ENCODE peak calls at places on chromosomes 7 and 10, in six cellular contexts. U, D, H, V, N and X are unnamed samples.

GRCh38 chr10:30968711-30969110 is 63.0 kb downstream of the ZNF438 start:
- DNase-seq in N (no peak), H (no peak), D (no peak), U (no peak), V (no peak), X (no peak)

GRCh38 chr7:102208826-102209225 is 77.8 kb upstream of the SH2B2 start:
- DNase-seq in H (no peak), V (no peak), U (no peak), D (no peak), N (no peak), X (no peak)

GRCh38 chr7:83014546-83014945 is 148.1 kb downstream of the PCLO start:
- DNase-seq in H (no peak), U (no peak), D (no peak), V (no peak), N (no peak), X (no peak)

GRCh38 chr10:6465437-6465836 is 114.6 kb downstream of the PRKCQ start:
- DNase-seq in U (no peak), N (no peak), D (no peak), V (no peak), H (no peak), X (no peak)

GRCh38 chr10:108439397-108439796 is 1274.9 kb upstream of the SORCS1 start:
- DNase-seq in D (no peak), N (no peak), V (no peak), U (no peak), H (no peak), X (no peak)

GRCh38 chr7:55070839-55071238 is 52.0 kb downstream of the EGFR start:
- DNase-seq in V (no peak), N (no peak), U (no peak), H (no peak), D (no peak), X (no peak)

GRCh38 chr10:124033887-124034218 is 59.5 kb downstream of the CHST15 start:
- DNase-seq in V (no peak), U (peak; percentile 38), N (no peak), D (no peak), H (peak; percentile 81), X (no peak)

GRCh38 chr10:70274643-70275042 is 9.2 kb downstream of the NPFFR1 start:
- DNase-seq in D (peak; percentile 44), N (no peak), H (no peak), U (no peak), V (no peak), X (no peak)

GRCh38 chr10:98223874-98224273 is 44.1 kb downstream of the LOXL4 start:
- DNase-seq in N (no peak), D (no peak), H (no peak), V (no peak), U (no peak), X (no peak)

GRCh38 chr7:36291387-36292316 is 98.0 kb upstream of the ANLN start:
- DNase-seq in H (peak; percentile 93), V (peak; percentile 96), D (peak; percentile 89), N (peak; percentile 87), U (peak; percentile 87), X (peak; percentile 49)

GRCh38 chr10:26554246-26554645 is 116.1 kb downstream of the APBB1IP start:
- DNase-seq in H (no peak), N (no peak), V (no peak), U (no peak), D (no peak), X (no peak)

GRCh38 chr10:49597426-49598163 is 12.5 kb upstream of the SLC18A3 start:
- DNase-seq in V (no peak), U (no peak), N (no peak), D (no peak), H (no peak), X (no peak)

GRCh38 chr7:23106491-23106800 is 861 bp downstream of the KLHL7 start:
- DNase-seq in U (no peak), V (no peak), D (no peak), H (no peak), N (no peak), X (no peak)

GRCh38 chr7:29485376-29486190 is 78.1 kb upstream of the PRR15 start:
- DNase-seq in D (no peak), H (no peak), N (no peak), V (peak; percentile 39), U (no peak), X (no peak)

GRCh38 chr7:30470783-30471182 is 7.8 kb downstream of the NOD1 start:
- DNase-seq in N (peak; percentile 55), H (no peak), U (peak; percentile 92), D (no peak), V (no peak), X (no peak)

GRCh38 chr7:74612015-74612829 is 45.3 kb upstream of the GTF2I start:
- DNase-seq in U (peak; percentile 9), D (no peak), N (peak; percentile 54), V (no peak), H (no peak), X (no peak)

GRCh38 chr7:47226688-47227087 is 355.2 kb downstream of the TNS3 start:
- DNase-seq in H (no peak), U (no peak), N (no peak), D (no peak), V (peak; percentile 80), X (no peak)

GRCh38 chr7:134850048-134850447 is 70.6 kb downstream of the CALD1 start:
- DNase-seq in V (no peak), D (no peak), N (no peak), H (no peak), U (peak; percentile 40), X (no peak)

GRCh38 chr7:43108255-43109011 is 4.0 kb upstream of the HECW1 start:
- DNase-seq in U (peak; percentile 58), N (peak; percentile 81), V (no peak), H (peak; percentile 78), D (peak; percentile 69), X (peak; percentile 30)

GRCh38 chr7:134865001-134865845 is 85.8 kb downstream of the CALD1 start:
- DNase-seq in U (no peak), N (no peak), D (no peak), H (no peak), V (no peak), X (no peak)

GRCh38 chr7:142716596-142716995 is 32.7 kb upstream of the PRSS1 start:
- DNase-seq in N (peak; percentile 41), V (no peak), H (no peak), D (no peak), U (no peak), X (no peak)

GRCh38 chr7:23597908-23598224 is 684 bp downstream of the CCDC126 start:
- DNase-seq in H (no peak), D (no peak), N (no peak), U (no peak), V (no peak), X (no peak)

GRCh38 chr10:130201043-130201380 is 64.8 kb downstream of the GLRX3 start:
- DNase-seq in H (no peak), U (no peak), V (no peak), D (no peak), N (no peak), X (no peak)

GRCh38 chr7:111400088-111400487 is 162.2 kb downstream of the IMMP2L start:
- DNase-seq in D (no peak), H (no peak), U (no peak), N (no peak), V (no peak), X (no peak)

GRCh38 chr7:133859191-133859590 is 267.9 kb upstream of the LRGUK start:
- DNase-seq in V (no peak), H (no peak), U (no peak), D (no peak), N (no peak), X (no peak)

GRCh38 chr10:126054191-126054590 is 157.8 kb downstream of the FANK1 start:
- DNase-seq in H (no peak), V (no peak), D (no peak), N (no peak), U (no peak), X (no peak)

GRCh38 chr7:8443871-8444756 is 10.7 kb downstream of the NXPH1 start:
- DNase-seq in N (no peak), V (no peak), D (no peak), H (peak; percentile 39), U (no peak), X (no peak)

GRCh38 chr10:27745719-27746363 is at the start of gene MKX:
- DNase-seq in V (no peak), H (no peak), U (peak; percentile 13), D (peak; percentile 74), N (no peak), X (peak; percentile 2)

GRCh38 chr10:27744478-27745379 is 890 bp downstream of the MKX start:
- DNase-seq in V (no peak), U (peak; percentile 16), N (no peak), D (peak; percentile 67), H (peak; percentile 76), X (peak; percentile 5)

GRCh38 chr10:27746364-27747095 is 911 bp upstream of the MKX start:
- DNase-seq in H (no peak), U (no peak), V (no peak), D (no peak), N (no peak), X (peak; percentile 1)

GRCh38 chr10:27743736-27744477 is 1.7 kb downstream of the MKX start:
- DNase-seq in N (no peak), V (no peak), D (no peak), U (no peak), H (no peak), X (peak; percentile 1)

DNA sequence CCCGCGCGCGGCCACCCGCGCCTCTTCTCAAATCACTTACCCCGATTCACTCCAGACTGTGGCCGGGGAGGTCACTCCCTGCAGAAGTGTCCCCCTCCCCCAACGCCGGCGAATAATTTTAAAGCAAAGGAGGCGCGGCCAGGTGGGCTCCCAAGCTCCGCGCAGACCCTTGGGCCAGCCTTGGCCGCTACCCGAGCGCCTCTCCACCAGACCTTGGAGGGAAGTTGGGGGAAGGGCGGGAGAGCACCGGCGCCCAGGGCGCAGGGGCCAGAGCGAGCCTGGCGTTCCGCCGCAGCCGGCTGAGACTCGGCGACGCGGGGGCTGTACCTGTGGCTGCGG is 270 bp downstream of the MKX start:
- DNase-seq in U (no peak), N (no peak), H (peak; percentile 74), V (no peak), D (no peak), X (peak; percentile 1)
- TF ChIP-seq POLR2AphosphoS5 in U (no peak), N (no peak), H (no peak), V (no peak), D (no peak), X (no peak)

GRCh38 chr7:138170298-138170697 is 94.0 kb downstream of the AKR1D1 start:
- DNase-seq in U (no peak), V (no peak), N (no peak), D (no peak), H (no peak), X (no peak)
- TF ChIP-seq POLR2AphosphoS5 in U (no peak), V (no peak), N (no peak), D (no peak), H (no peak), X (no peak)

GRCh38 chr7:27972272-27972671 is 208.3 kb downstream of the JAZF1 start:
- DNase-seq in N (no peak), D (no peak), V (no peak), H (no peak), U (no peak), X (no peak)
- TF ChIP-seq POLR2AphosphoS5 in N (no peak), D (no peak), V (no peak), H (no peak), U (no peak), X (no peak)

GRCh38 chr7:80288175-80289122 is 153.8 kb downstream of the GNAI1 start:
- DNase-seq in H (no peak), N (no peak), D (no peak), V (no peak), U (no peak), X (no peak)
- TF ChIP-seq POLR2AphosphoS5 in H (no peak), N (no peak), D (no peak), V (no peak), U (no peak), X (no peak)